ENCODE peak calls at places on chromosomes 12 and 14, in four cellular contexts. I, C, Q and M are unnamed samples.

GRCh38 chr14:35046751-35047536 is 872 bp downstream of the FAM177A1 start:
- DNase-seq in I (peak; percentile 3), C (no peak), Q (no peak), M (peak; percentile 50)

GRCh38 chr12:26088999-26089398 is 35.8 kb downstream of the BHLHE41 start:
- DNase-seq in I (no peak), C (no peak), Q (no peak), M (peak; percentile 73)

GRCh38 chr14:69716483-69717187 is 50.3 kb upstream of the SRSF5 start:
- DNase-seq in I (peak; percentile 27), C (no peak), Q (no peak), M (peak; percentile 93)

GRCh38 chr12:49131051-49131972 is at the start of gene TUBA1B:
- DNase-seq in I (peak; percentile 79), C (peak; percentile 27), Q (peak; percentile 90), M (peak; percentile 56)

GRCh38 chr14:91892918-91893527 is 25.7 kb upstream of the TC2N start:
- DNase-seq in I (no peak), C (no peak), Q (no peak), M (no peak)

GRCh38 chr12:26853303-26854027 is 20.5 kb upstream of the ITPR2 start:
- DNase-seq in I (peak; percentile 39), C (no peak), Q (peak; percentile 70), M (peak; percentile 58)

GRCh38 chr12:2409656-2410265 is 357.0 kb downstream of the CACNA1C start:
- DNase-seq in I (no peak), C (no peak), Q (no peak), M (no peak)

GRCh38 chr14:49679271-49679670 is 8.7 kb downstream of the POLE2 start:
- DNase-seq in I (no peak), C (no peak), Q (no peak), M (peak; percentile 51)

GRCh38 chr12:65533177-65533883 is 254.8 kb downstream of the MSRB3 start:
- DNase-seq in I (no peak), C (peak; percentile 75), Q (no peak), M (no peak)

GRCh38 chr12:104902125-104902524 is 56.0 kb downstream of the SLC41A2 start:
- DNase-seq in I (no peak), C (no peak), Q (no peak), M (no peak)

GRCh38 chr14:81302613-81303012 is 81.9 kb upstream of the GTF2A1 start:
- DNase-seq in I (no peak), C (no peak), Q (no peak), M (no peak)

GRCh38 chr12:57483466-57483865 is 3.8 kb upstream of the ARHGAP9 start:
- DNase-seq in I (no peak), C (no peak), Q (no peak), M (no peak)

GRCh38 chr12:50174971-50175715 is 8.0 kb upstream of the CERS5 start:
- DNase-seq in I (no peak), C (peak; percentile 72), Q (no peak), M (peak; percentile 56)

GRCh38 chr12:65609359-65609771 is 214.9 kb upstream of the HMGA2 start:
- DNase-seq in I (no peak), C (peak; percentile 97), Q (no peak), M (peak; percentile 88)

GRCh38 chr12:122137229-122137628 is 36.8 kb downstream of the IL31 start:
- DNase-seq in I (no peak), C (no peak), Q (no peak), M (no peak)

GRCh38 chr12:68622250-68622649 is 11.6 kb downstream of the RAP1B start:
- DNase-seq in I (no peak), C (no peak), Q (no peak), M (no peak)

GRCh38 chr12:113231275-113232231 is 10.3 kb downstream of the TPCN1 start:
- DNase-seq in I (no peak), C (no peak), Q (no peak), M (peak; percentile 78)

GRCh38 chr12:9349888-9350885 is 142.0 kb upstream of the PZP start:
- DNase-seq in I (no peak), C (no peak), Q (no peak), M (peak; percentile 48)

GRCh38 chr14:61860294-61860918 is 98.2 kb downstream of the SNAPC1 start:
- DNase-seq in I (peak; percentile 19), C (peak; percentile 12), Q (peak; percentile 67), M (peak; percentile 54)

GRCh38 chr12:131920157-131920508 is 8.9 kb upstream of the PUS1 start:
- DNase-seq in I (no peak), C (no peak), Q (no peak), M (no peak)

GRCh38 chr14:68146812-68147211 is 327.2 kb downstream of the RAD51B start:
- DNase-seq in I (no peak), C (peak; percentile 98), Q (no peak), M (peak; percentile 67)

GRCh38 chr14:101721951-101722661 is 39.4 kb upstream of the PPP2R5C start:
- DNase-seq in I (peak; percentile 54), C (peak; percentile 60), Q (peak; percentile 65), M (no peak)

GRCh38 chr12:107441906-107442305 is 243.7 kb upstream of the PWP1 start:
- DNase-seq in I (no peak), C (no peak), Q (no peak), M (peak; percentile 27)

GRCh38 chr12:80053048-80053790 is 46.1 kb upstream of the OTOGL start:
- DNase-seq in I (no peak), C (peak; percentile 50), Q (no peak), M (no peak)

GRCh38 chr14:54579606-54580005 is 12.7 kb downstream of the SAMD4A start:
- DNase-seq in I (no peak), C (no peak), Q (no peak), M (peak; percentile 32)

GRCh38 chr12:114873656-114874055 is 189.7 kb upstream of the TBX3 start:
- DNase-seq in I (no peak), C (no peak), Q (no peak), M (no peak)

GRCh38 chr12:67943295-67943892 is 45.9 kb upstream of the IFNG-AS1 start:
- DNase-seq in I (peak; percentile 15), C (peak; percentile 69), Q (peak; percentile 66), M (peak; percentile 67)

GRCh38 chr14:22251090-22251489 is 337.9 kb downstream of the DAD1 start:
- DNase-seq in I (no peak), C (no peak), Q (no peak), M (peak; percentile 54)

GRCh38 chr14:60977848-60978247 is 3.0 kb downstream of the TRMT5 start:
- DNase-seq in I (no peak), C (no peak), Q (no peak), M (no peak)

GRCh38 chr12:119803391-119803791 is 73.7 kb downstream of the CIT start:
- DNase-seq in I (no peak), C (peak; percentile 12), Q (no peak), M (peak; percentile 13)

GRCh38 chr14:74875941-74876913 is at the start of gene PROX2:
- DNase-seq in I (no peak), C (no peak), Q (peak; percentile 23), M (no peak)